ENCODE peak calls at places on chromosomes 3 and 15, in ten cellular contexts. C is left ventricle myocardium inferior, D is Peyer's patch, U is mucosa of descending colon, L is GM12878, V is tibial nerve, W is right lobe of liver, N is adrenal gland, I is spleen, G is psoas muscle. X is an unnamed sample. For H3K4me1, the result is how much of the 10 kb centered on the place peaks cover.

GRCh38 chr3:15974647-15975046 is 176.9 kb upstream of the ANKRD28 start:
- DNase-seq in C (no peak), D (no peak), U (no peak), L (no peak), V (no peak), W (no peak), N (no peak), I (no peak), G (no peak), X (no peak)

GRCh38 chr3:58608648-58609047 is 31.5 kb upstream of the FAM107A start:
- DNase-seq in C (peak), D (no peak), U (no peak), L (no peak), V (no peak), W (no peak), N (no peak), I (no peak), G (no peak), X (no peak)

GRCh38 chr3:62229908-62230307 is 143.4 kb downstream of the FEZF2 start:
- DNase-seq in C (no peak), D (no peak), U (no peak), L (no peak), V (no peak), W (no peak), N (no peak), I (no peak), G (no peak), X (no peak)

GRCh38 chr3:134462236-134463059 is 23.3 kb downstream of the ANAPC13 start:
- DNase-seq in C (no peak), D (no peak), U (no peak), L (no peak), V (no peak), W (no peak), N (no peak), I (no peak), G (no peak), X (no peak)

GRCh38 chr3:114490829-114491228 is 197.0 kb downstream of the TIGIT start:
- DNase-seq in C (no peak), D (no peak), U (no peak), L (no peak), V (no peak), W (no peak), N (no peak), I (no peak), G (no peak), X (no peak)

GRCh38 chr3:182058488-182058887 is 346.8 kb downstream of the SOX2 start:
- DNase-seq in C (no peak), D (no peak), U (no peak), L (no peak), V (no peak), W (no peak), N (no peak), I (no peak), G (no peak), X (no peak)

GRCh38 chr3:141272906-141273662 is 41.5 kb downstream of the PXYLP1 start:
- DNase-seq in C (no peak), D (no peak), U (no peak), L (no peak), V (no peak), W (no peak), N (no peak), I (no peak), G (no peak), X (no peak)

GRCh38 chr3:15303728-15304127 is 28.7 kb downstream of the SH3BP5 start:
- DNase-seq in C (no peak), D (peak), U (no peak), L (no peak), V (no peak), W (no peak), N (no peak), I (no peak), G (no peak), X (no peak)

GRCh38 chr3:50876947-50877346 is 202.2 kb downstream of the DOCK3 start:
- DNase-seq in C (no peak), D (no peak), U (no peak), L (no peak), V (no peak), W (no peak), N (no peak), I (no peak), G (no peak), X (no peak)

GRCh38 chr3:16460886-16461285 is 52.6 kb downstream of the RFTN1 start:
- DNase-seq in C (no peak), D (no peak), U (no peak), L (no peak), V (no peak), W (no peak), N (no peak), I (no peak), G (no peak), X (no peak)

GRCh38 chr3:129304141-129304540 is 25.5 kb downstream of the HMCES start:
- DNase-seq in C (no peak), D (no peak), U (no peak), L (no peak), V (no peak), W (no peak), N (no peak), I (no peak), G (no peak), X (no peak)

GRCh38 chr15:94135748-94136147 is 95.6 kb upstream of the MCTP2 start:
- DNase-seq in C (no peak), D (no peak), U (no peak), L (no peak), V (no peak), W (no peak), N (no peak), I (no peak), G (no peak), X (no peak)

GRCh38 chr15:33034588-33034987 is 159.9 kb downstream of the FMN1 start:
- DNase-seq in C (no peak), D (no peak), U (no peak), L (no peak), V (no peak), W (no peak), N (no peak), I (no peak), G (no peak), X (no peak)

GRCh38 chr15:33029247-33029646 is 165.3 kb downstream of the FMN1 start:
- DNase-seq in C (no peak), D (no peak), U (no peak), L (no peak), V (no peak), W (no peak), N (no peak), I (no peak), G (no peak), X (no peak)

GRCh38 chr15:33030315-33030714 is 164.2 kb downstream of the FMN1 start:
- DNase-seq in C (no peak), D (no peak), U (no peak), L (no peak), V (no peak), W (no peak), N (no peak), I (no peak), G (no peak), X (no peak)

GRCh38 chr15:33031324-33031736 is 163.2 kb downstream of the FMN1 start:
- DNase-seq in C (no peak), D (no peak), U (no peak), L (no peak), V (no peak), W (no peak), N (no peak), I (no peak), G (no peak), X (no peak)

GRCh38 chr15:33032053-33032452 is 162.5 kb downstream of the FMN1 start:
- DNase-seq in C (no peak), D (no peak), U (no peak), L (no peak), V (no peak), W (no peak), N (no peak), I (no peak), G (no peak), X (no peak)
- H3K4me1 ChIP-seq in C (under half), D (under half), U (under half), L (under half), V (under half), W (under half), N (under half), I (under half), G (under half), X (under half)

GRCh38 chr3:55724407-55724784 is 237.3 kb upstream of the WNT5A start:
- DNase-seq in C (no peak), D (no peak), U (no peak), L (no peak), V (no peak), W (no peak), N (no peak), I (no peak), G (no peak), X (no peak)
- H3K4me3 ChIP-seq in C (no peak), D (no peak), U (no peak), L (no peak), V (no peak), W (no peak), N (no peak), I (no peak), G (no peak), X (no peak)

GRCh38 chr3:45023675-45024074 is 2.4 kb upstream of the CLEC3B start:
- DNase-seq in C (no peak), D (no peak), U (no peak), L (no peak), V (no peak), W (no peak), N (no peak), I (no peak), G (no peak), X (no peak)

GRCh38 chr3:45024601-45025262 is 1.4 kb upstream of the CLEC3B start:
- DNase-seq in C (no peak), D (no peak), U (no peak), L (no peak), V (no peak), W (no peak), N (no peak), I (no peak), G (no peak), X (no peak)

GRCh38 chr3:45026957-45027356 is 854 bp downstream of the CLEC3B start:
- DNase-seq in C (peak), D (peak), U (peak), L (no peak), V (peak), W (no peak), N (no peak), I (no peak), G (peak), X (no peak)

GRCh38 chr3:45027406-45027805 is 1.3 kb downstream of the CLEC3B start:
- DNase-seq in C (no peak), D (no peak), U (no peak), L (no peak), V (no peak), W (no peak), N (no peak), I (no peak), G (no peak), X (no peak)

DNA sequence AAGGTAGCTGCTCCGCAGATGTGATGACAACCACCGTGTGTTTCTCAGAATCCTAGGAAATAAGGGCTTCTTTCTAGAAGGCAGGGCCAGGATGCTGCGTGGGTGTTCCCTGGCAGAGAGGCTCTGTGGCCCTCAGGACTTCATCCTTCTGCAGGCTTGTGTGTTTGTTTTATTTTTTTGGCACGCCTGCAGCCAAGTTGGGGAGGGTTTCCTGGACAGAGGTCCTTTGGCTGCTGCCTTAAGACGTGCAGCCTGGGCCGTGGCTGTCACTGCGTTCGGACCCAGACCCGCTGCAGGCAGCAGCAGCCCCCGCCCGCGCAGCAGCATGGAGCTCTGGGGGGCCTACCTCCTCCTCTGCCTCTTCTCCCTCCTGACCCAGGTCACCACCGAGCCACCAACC is at the start of gene CLEC3B:
- DNase-seq in C (peak), D (peak), U (peak), L (no peak), V (peak), W (peak), N (no peak), I (no peak), G (peak), X (peak)
- TF ChIP-seq CTCF in C (no peak), D (no peak), U (no peak), L (no peak), V (no peak), W (no peak), N (no peak), I (no peak), G (no peak), X (no peak)

DNA sequence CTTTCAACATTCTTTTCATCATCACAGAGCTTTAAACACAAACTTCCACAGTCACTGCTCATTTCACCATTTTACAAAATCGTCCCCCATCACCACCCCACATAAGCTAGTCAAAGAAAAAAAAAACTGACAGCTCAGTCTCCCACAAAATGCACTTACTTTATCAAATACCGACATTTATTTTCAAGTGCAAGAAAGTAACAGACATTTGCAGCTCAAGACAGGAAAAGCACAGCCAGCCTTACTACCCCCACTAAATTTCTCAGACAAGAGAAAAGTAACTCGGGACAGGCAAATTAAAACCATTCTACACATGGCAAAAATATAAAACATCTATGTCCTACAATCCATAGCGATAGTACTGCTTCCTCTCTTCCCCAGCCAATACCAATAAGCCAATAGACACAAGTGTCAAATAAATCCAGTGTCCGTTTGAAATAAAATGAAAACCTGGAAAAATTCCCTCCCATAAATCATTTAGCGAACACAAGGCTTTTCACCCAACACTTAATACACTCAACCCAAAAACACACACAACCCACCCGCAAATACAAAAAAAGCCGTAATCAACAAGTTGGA is 402.3 kb downstream of the SHQ1 start:
- DNase-seq in C (no peak), D (no peak), U (no peak), L (no peak), V (no peak), W (no peak), N (no peak), I (no peak), G (no peak), X (no peak)
- H3K4me1 ChIP-seq in C (half or more), D (under half), U (under half), L (under half), V (under half), W (under half), N (under half), I (under half), G (under half), X (under half)

DNA sequence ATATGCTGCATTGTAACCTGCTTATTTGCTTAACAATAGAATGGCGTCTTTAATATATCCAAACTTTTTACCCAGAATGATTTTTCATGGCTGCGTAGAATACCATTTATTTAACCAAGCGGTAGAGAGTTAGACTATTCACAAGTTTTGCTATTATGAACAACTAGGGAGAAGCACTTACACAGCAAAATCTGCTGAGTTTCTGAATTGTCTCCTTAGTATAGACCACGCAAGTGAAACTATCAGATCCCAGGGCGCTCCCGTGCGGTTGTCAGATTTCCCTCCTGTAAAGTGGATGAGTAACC is 12.6 kb upstream of the ADPGK start:
- DNase-seq in C (no peak), D (no peak), U (no peak), L (no peak), V (no peak), W (no peak), N (no peak), I (no peak), G (no peak), X (no peak)
- H3K4me3 ChIP-seq in C (peak), D (peak), U (no peak), L (no peak), V (peak), W (peak), N (no peak), I (peak), G (peak), X (peak)

GRCh38 chr3:11238880-11239279 is 33.3 kb upstream of the ATG7 start:
- DNase-seq in C (no peak), D (no peak), U (no peak), L (no peak), V (no peak), W (no peak), N (no peak), I (no peak), G (no peak), X (no peak)

GRCh38 chr3:11236588-11237461 is 35.4 kb upstream of the ATG7 start:
- DNase-seq in C (peak), D (peak), U (peak), L (no peak), V (peak), W (peak), N (peak), I (peak), G (peak), X (peak)

GRCh38 chr3:11239796-11240195 is 32.4 kb upstream of the ATG7 start:
- DNase-seq in C (no peak), D (no peak), U (no peak), L (no peak), V (no peak), W (no peak), N (no peak), I (no peak), G (no peak), X (no peak)

GRCh38 chr3:11238057-11238456 is 34.1 kb upstream of the ATG7 start:
- DNase-seq in C (no peak), D (no peak), U (no peak), L (no peak), V (no peak), W (no peak), N (no peak), I (no peak), G (no peak), X (no peak)

DNA sequence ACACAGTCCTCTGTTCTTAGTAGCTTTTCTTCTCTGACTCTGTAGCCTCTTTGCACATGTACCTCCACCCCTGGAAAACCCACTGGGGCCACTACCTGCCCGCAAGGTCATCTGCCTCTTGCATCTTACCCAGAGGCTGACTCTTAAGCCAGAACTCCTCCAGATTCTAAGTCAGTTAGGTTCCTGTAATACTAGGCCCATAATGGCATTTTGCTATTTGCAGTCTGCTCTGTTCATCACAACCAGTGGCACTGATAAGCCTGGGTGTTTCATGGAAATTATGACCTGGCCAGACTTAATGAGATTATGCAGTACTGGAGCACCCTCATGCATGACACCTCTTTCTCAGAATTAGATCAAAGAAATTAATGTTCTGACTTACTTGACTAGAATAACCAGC is 31.7 kb upstream of the ATG7 start:
- DNase-seq in C (no peak), D (no peak), U (no peak), L (no peak), V (no peak), W (no peak), N (no peak), I (no peak), G (no peak), X (no peak)
- TF ChIP-seq CTCF in C (no peak), D (no peak), U (no peak), L (no peak), V (no peak), W (no peak), N (no peak), I (no peak), G (no peak), X (no peak)